ENCODE peak calls at places on chromosomes 5 and 9, in ten cellular contexts. One of them, this sample, is unnamed.

GRCh38 chr9:133199648-133200321 is 9.3 kb downstream of the OBP2B start:
- DNase-seq in activated T-helper 1 cell treated with anti-CD3 and anti-CD28 coated beads, Interleukin-12 subunit alpha, Interleukin-12 subunit beta, Interleukin-2, Interleukin-4 antibody, amounts not matched to agents 30 ng/mL and 10 ng/mL and 1 ng/mL, durations not matched to agents 14 hours and 24 hours and 36 hours: peak
- DNase-seq in trophoblast cell: no peak
- DNase-seq in NCI-H460: no peak
- DNase-seq in fibroblast of gingiva: no peak
- DNase-seq in left kidney: peak
- DNase-seq in posterior vena cava: peak
- DNase-seq in NCI-H2107: no peak
- DNase-seq in astrocyte of the hippocampus: no peak
- DNase-seq in GM23338: peak
- DNase-seq in this sample: peak

GRCh38 chr5:1228121-1228520 is 2.9 kb downstream of the SLC6A18 start:
- DNase-seq in fibroblast of gingiva: no peak
- DNase-seq in activated T-helper 1 cell treated with anti-CD3 and anti-CD28 coated beads, Interleukin-12 subunit alpha, Interleukin-12 subunit beta, Interleukin-2, Interleukin-4 antibody, amounts not matched to agents 30 ng/mL and 10 ng/mL and 1 ng/mL, durations not matched to agents 14 hours and 24 hours and 36 hours: no peak
- DNase-seq in GM23338: no peak
- DNase-seq in astrocyte of the hippocampus: no peak
- DNase-seq in posterior vena cava: no peak
- DNase-seq in trophoblast cell: no peak
- DNase-seq in NCI-H2107: no peak
- DNase-seq in NCI-H460: no peak
- DNase-seq in left kidney: peak
- DNase-seq in this sample: no peak

GRCh38 chr5:140795259-140795641 is 598 bp downstream of the PCDHA2 start:
- DNase-seq in NCI-H460: no peak
- DNase-seq in left kidney: no peak
- DNase-seq in NCI-H2107: no peak
- DNase-seq in GM23338: peak
- DNase-seq in activated T-helper 1 cell treated with anti-CD3 and anti-CD28 coated beads, Interleukin-12 subunit alpha, Interleukin-12 subunit beta, Interleukin-2, Interleukin-4 antibody, amounts not matched to agents 30 ng/mL and 10 ng/mL and 1 ng/mL, durations not matched to agents 14 hours and 24 hours and 36 hours: no peak
- DNase-seq in posterior vena cava: no peak
- DNase-seq in fibroblast of gingiva: no peak
- DNase-seq in astrocyte of the hippocampus: no peak
- DNase-seq in trophoblast cell: no peak
- DNase-seq in this sample: peak

GRCh38 chr9:134794726-134795370 is 85.8 kb upstream of the FCN2 start:
- DNase-seq in activated T-helper 1 cell treated with anti-CD3 and anti-CD28 coated beads, Interleukin-12 subunit alpha, Interleukin-12 subunit beta, Interleukin-2, Interleukin-4 antibody, amounts not matched to agents 30 ng/mL and 10 ng/mL and 1 ng/mL, durations not matched to agents 14 hours and 24 hours and 36 hours: no peak
- DNase-seq in trophoblast cell: no peak
- DNase-seq in fibroblast of gingiva: no peak
- DNase-seq in NCI-H2107: no peak
- DNase-seq in NCI-H460: no peak
- DNase-seq in astrocyte of the hippocampus: no peak
- DNase-seq in GM23338: no peak
- DNase-seq in posterior vena cava: no peak
- DNase-seq in left kidney: no peak
- DNase-seq in this sample: no peak

GRCh38 chr5:90590-91547 is 1.1 kb upstream of the PLEKHG4B start:
- DNase-seq in GM23338: peak
- DNase-seq in fibroblast of gingiva: no peak
- DNase-seq in left kidney: peak
- DNase-seq in activated T-helper 1 cell treated with anti-CD3 and anti-CD28 coated beads, Interleukin-12 subunit alpha, Interleukin-12 subunit beta, Interleukin-2, Interleukin-4 antibody, amounts not matched to agents 30 ng/mL and 10 ng/mL and 1 ng/mL, durations not matched to agents 14 hours and 24 hours and 36 hours: no peak
- DNase-seq in trophoblast cell: no peak
- DNase-seq in astrocyte of the hippocampus: peak
- DNase-seq in NCI-H460: peak
- DNase-seq in posterior vena cava: no peak
- DNase-seq in NCI-H2107: peak
- DNase-seq in this sample: no peak

GRCh38 chr9:99948896-99949295 is 42.4 kb downstream of the STX17 start:
- DNase-seq in left kidney: no peak
- DNase-seq in NCI-H460: no peak
- DNase-seq in GM23338: no peak
- DNase-seq in trophoblast cell: no peak
- DNase-seq in NCI-H2107: no peak
- DNase-seq in fibroblast of gingiva: peak
- DNase-seq in astrocyte of the hippocampus: peak
- DNase-seq in activated T-helper 1 cell treated with anti-CD3 and anti-CD28 coated beads, Interleukin-12 subunit alpha, Interleukin-12 subunit beta, Interleukin-2, Interleukin-4 antibody, amounts not matched to agents 30 ng/mL and 10 ng/mL and 1 ng/mL, durations not matched to agents 14 hours and 24 hours and 36 hours: no peak
- DNase-seq in posterior vena cava: no peak
- DNase-seq in this sample: no peak

GRCh38 chr5:128274441-128274840 is 190.9 kb downstream of the SLC12A2 start:
- DNase-seq in NCI-H2107: no peak
- DNase-seq in GM23338: no peak
- DNase-seq in trophoblast cell: peak
- DNase-seq in posterior vena cava: no peak
- DNase-seq in fibroblast of gingiva: no peak
- DNase-seq in activated T-helper 1 cell treated with anti-CD3 and anti-CD28 coated beads, Interleukin-12 subunit alpha, Interleukin-12 subunit beta, Interleukin-2, Interleukin-4 antibody, amounts not matched to agents 30 ng/mL and 10 ng/mL and 1 ng/mL, durations not matched to agents 14 hours and 24 hours and 36 hours: no peak
- DNase-seq in astrocyte of the hippocampus: no peak
- DNase-seq in left kidney: no peak
- DNase-seq in NCI-H460: no peak
- DNase-seq in this sample: no peak

GRCh38 chr5:57986746-57987145 is 473.1 kb downstream of the PLK2 start:
- DNase-seq in NCI-H460: no peak
- DNase-seq in astrocyte of the hippocampus: peak
- DNase-seq in NCI-H2107: no peak
- DNase-seq in posterior vena cava: no peak
- DNase-seq in fibroblast of gingiva: peak
- DNase-seq in GM23338: no peak
- DNase-seq in trophoblast cell: no peak
- DNase-seq in left kidney: peak
- DNase-seq in activated T-helper 1 cell treated with anti-CD3 and anti-CD28 coated beads, Interleukin-12 subunit alpha, Interleukin-12 subunit beta, Interleukin-2, Interleukin-4 antibody, amounts not matched to agents 30 ng/mL and 10 ng/mL and 1 ng/mL, durations not matched to agents 14 hours and 24 hours and 36 hours: no peak
- DNase-seq in this sample: no peak

GRCh38 chr9:129052592-129052991 is 16.2 kb downstream of the MIGA2 start:
- DNase-seq in fibroblast of gingiva: no peak
- DNase-seq in NCI-H2107: no peak
- DNase-seq in posterior vena cava: peak
- DNase-seq in NCI-H460: no peak
- DNase-seq in astrocyte of the hippocampus: peak
- DNase-seq in activated T-helper 1 cell treated with anti-CD3 and anti-CD28 coated beads, Interleukin-12 subunit alpha, Interleukin-12 subunit beta, Interleukin-2, Interleukin-4 antibody, amounts not matched to agents 30 ng/mL and 10 ng/mL and 1 ng/mL, durations not matched to agents 14 hours and 24 hours and 36 hours: no peak
- DNase-seq in left kidney: no peak
- DNase-seq in trophoblast cell: peak
- DNase-seq in GM23338: no peak
- DNase-seq in this sample: peak

This sample was measured in iPS-NIHi11.